ENCODE peak calls at places on chromosomes 2 and 18, in ten cellular contexts. T is heart right ventricle, V is Peyer's patch, R is astrocyte, U is hepatocyte, K is HCT116, N is MM.1S, O is cardiac muscle cell, S is esophagus squamous epithelium, W is neural progenitor cell. M is an unnamed sample. For H3K4me1, the result is how much of the 10 kb centered on the place peaks cover.

GRCh38 chr2:55923091-55923977 is at the start of gene EFEMP1:
- DNase-seq in O (peak), T (peak), U (peak), R (peak), V (peak), S (no peak), K (no peak), W (peak), N (peak), M (peak)

GRCh38 chr2:2705871-2706270 is 374.8 kb upstream of the MYT1L start:
- DNase-seq in W (no peak), R (no peak), T (no peak), U (no peak), K (no peak), S (no peak), V (no peak), O (no peak), N (no peak), M (no peak)

GRCh38 chr18:58632557-58632956 is 3.7 kb upstream of the ALPK2 start:
- DNase-seq in T (peak), O (no peak), U (no peak), W (no peak), V (no peak), R (no peak), S (no peak), N (no peak), K (no peak), M (no peak)

GRCh38 chr18:21741511-21742322 is 1.1 kb downstream of the MIB1 start:
- DNase-seq in T (peak), S (no peak), O (no peak), U (peak), N (peak), W (no peak), R (no peak), K (no peak), V (peak), M (no peak)

GRCh38 chr18:59898609-59899297 is 1.0 kb upstream of the PMAIP1 start:
- DNase-seq in W (no peak), V (no peak), S (no peak), K (no peak), T (no peak), R (peak), N (no peak), U (no peak), O (no peak), M (no peak)

GRCh38 chr2:144320491-144320890 is 199.4 kb downstream of the ZEB2 start:
- DNase-seq in U (no peak), K (no peak), S (no peak), N (no peak), V (no peak), T (no peak), O (peak), R (peak), W (no peak), M (no peak)

GRCh38 chr2:220509921-220510320 is 882.5 kb downstream of the SLC4A3 start:
- DNase-seq in W (no peak), K (no peak), T (no peak), R (no peak), N (no peak), U (no peak), O (no peak), V (no peak), S (no peak), M (no peak)

GRCh38 chr2:187478719-187479118 is 30.7 kb upstream of the CALCRL start:
- DNase-seq in O (no peak), V (no peak), R (no peak), U (no peak), K (no peak), S (no peak), W (no peak), T (no peak), N (no peak), M (no peak)

GRCh38 chr2:52220393-52220792 is 1188.5 kb upstream of the NRXN1 start:
- DNase-seq in S (no peak), R (no peak), U (peak), T (no peak), O (peak), N (no peak), W (no peak), V (no peak), K (no peak), M (peak)

GRCh38 chr2:170113168-170113567 is 64.8 kb upstream of the MYO3B start:
- DNase-seq in V (no peak), U (no peak), K (no peak), T (no peak), R (no peak), O (no peak), S (no peak), W (no peak), N (no peak), M (no peak)

GRCh38 chr2:153940511-153940910 is 68.8 kb downstream of the GALNT13 start:
- DNase-seq in N (no peak), S (no peak), O (peak), K (no peak), R (peak), T (no peak), V (no peak), U (peak), W (no peak), M (no peak)

GRCh38 chr2:176284451-176285049 is 15.3 kb downstream of the MTX2 start:
- DNase-seq in N (no peak), U (no peak), R (peak), W (no peak), S (no peak), V (no peak), K (no peak), O (no peak), T (no peak), M (no peak)

GRCh38 chr2:39548971-39549370 is 111.9 kb upstream of the MAP4K3 start:
- DNase-seq in K (no peak), R (no peak), N (no peak), S (no peak), T (no peak), U (no peak), O (no peak), W (no peak), V (no peak), M (no peak)

GRCh38 chr2:10323535-10323934 is 20.8 kb downstream of the HPCAL1 start:
- DNase-seq in S (no peak), N (no peak), R (no peak), T (no peak), W (no peak), V (no peak), O (no peak), K (no peak), U (no peak), M (no peak)

GRCh38 chr18:48814490-48815181 is 136.1 kb downstream of the SMAD7 start:
- DNase-seq in W (no peak), K (no peak), S (no peak), R (no peak), T (no peak), V (peak), O (no peak), N (no peak), U (no peak), M (no peak)

GRCh38 chr2:43060435-43061016 is 165.9 kb downstream of the ZFP36L2 start:
- DNase-seq in N (no peak), T (no peak), O (no peak), V (peak), R (no peak), S (no peak), K (no peak), W (no peak), U (no peak), M (no peak)

GRCh38 chr18:36162981-36163380 is 24.3 kb upstream of the MOCOS start:
- DNase-seq in V (no peak), W (no peak), N (no peak), R (peak), T (no peak), K (no peak), S (no peak), U (no peak), O (no peak), M (no peak)

GRCh38 chr18:63002803-63003445 is 287.6 kb downstream of the PHLPP1 start:
- DNase-seq in K (no peak), U (no peak), R (no peak), O (no peak), N (no peak), W (no peak), T (no peak), S (no peak), V (no peak), M (no peak)

GRCh38 chr2:119011910-119012209 is 69.9 kb downstream of the MARCO start:
- DNase-seq in N (no peak), R (no peak), W (no peak), K (no peak), U (no peak), O (no peak), V (no peak), T (no peak), S (no peak), M (no peak)

GRCh38 chr2:96336873-96337272 is 1.3 kb downstream of the NCAPH start:
- DNase-seq in S (no peak), R (no peak), T (no peak), V (no peak), N (no peak), K (no peak), W (no peak), U (no peak), O (no peak), M (no peak)

GRCh38 chr2:195573314-195573713 is 83.7 kb upstream of the SLC39A10 start:
- DNase-seq in T (no peak), S (no peak), N (no peak), W (no peak), V (no peak), O (no peak), R (no peak), U (no peak), K (no peak), M (no peak)

GRCh38 chr2:172179045-172179742 is 76.5 kb upstream of the DLX2 start:
- DNase-seq in S (no peak), O (no peak), V (no peak), W (no peak), K (no peak), U (no peak), R (peak), T (no peak), N (no peak), M (no peak)

GRCh38 chr18:30359521-30359920 is 683.0 kb downstream of the DSC3 start:
- DNase-seq in W (no peak), R (no peak), V (no peak), O (no peak), U (no peak), N (no peak), S (no peak), K (no peak), T (no peak), M (no peak)

GRCh38 chr18:79615091-79615490 is 64.5 kb upstream of the CTDP1 start:
- DNase-seq in K (no peak), W (no peak), N (no peak), U (no peak), O (no peak), S (no peak), T (no peak), R (no peak), V (peak), M (no peak)

GRCh38 chr2:197909377-197909776 is 105.0 kb downstream of the PLCL1 start:
- DNase-seq in T (no peak), O (peak), S (no peak), N (no peak), R (peak), K (peak), W (no peak), U (no peak), V (no peak), M (no peak)

GRCh38 chr18:77086034-77086433 is 46.5 kb downstream of the MBP start:
- DNase-seq in K (no peak), S (no peak), U (no peak), O (peak), R (peak), N (no peak), V (no peak), W (no peak), T (no peak), M (no peak)

GRCh38 chr18:67717800-67718199 is 201.3 kb upstream of the DSEL start:
- DNase-seq in S (no peak), K (no peak), W (no peak), N (no peak), U (no peak), V (no peak), T (no peak), R (no peak), O (no peak), M (no peak)

GRCh38 chr2:26692814-26693286 is 328 bp downstream of the KCNK3 start:
- DNase-seq in U (no peak), R (peak), K (no peak), V (no peak), S (no peak), W (no peak), T (no peak), N (no peak), O (peak), M (no peak)

GRCh38 chr2:8304821-8305766 is 376.8 kb upstream of the ID2 start:
- DNase-seq in W (no peak), K (no peak), N (no peak), R (no peak), T (no peak), V (no peak), U (no peak), S (no peak), O (no peak), M (no peak)

GRCh38 chr2:207253946-207254345 is 88.2 kb upstream of the KLF7 start:
- DNase-seq in T (no peak), W (no peak), U (peak), V (no peak), O (peak), N (no peak), S (no peak), R (peak), K (no peak), M (no peak)

GRCh38 chr2:182717451-182718215 is 1.6 kb downstream of the DNAJC10 start:
- DNase-seq in T (no peak), W (no peak), U (no peak), N (peak), S (no peak), R (no peak), K (no peak), O (no peak), V (no peak), M (no peak)

GRCh38 chr2:241844066-241844728 is 14.5 kb downstream of the PDCD1 start:
- DNase-seq in N (peak), K (peak), T (peak), R (peak), V (peak), U (peak), W (peak), O (peak), S (no peak), M (no peak)

GRCh38 chr2:206584323-206585116 is 57.8 kb upstream of the FAM237A start:
- DNase-seq in U (peak), R (no peak), T (no peak), O (no peak), V (no peak), W (no peak), N (no peak), K (no peak), S (no peak), M (no peak)

GRCh38 chr2:16509042-16509441 is 156.6 kb downstream of the CYRIA start:
- DNase-seq in K (no peak), W (no peak), V (no peak), N (no peak), O (no peak), T (no peak), R (no peak), U (no peak), S (no peak), M (no peak)

GRCh38 chr2:16506366-16506765 is 159.3 kb downstream of the CYRIA start:
- DNase-seq in V (no peak), T (peak), W (no peak), S (no peak), U (peak), K (no peak), N (no peak), O (no peak), R (no peak), M (no peak)

GRCh38 chr2:16507655-16508054 is 158.0 kb downstream of the CYRIA start:
- DNase-seq in S (no peak), V (no peak), T (no peak), W (peak), U (peak), K (no peak), O (no peak), N (no peak), R (no peak), M (no peak)

GRCh38 chr2:16511041-16511440 is 154.6 kb downstream of the CYRIA start:
- DNase-seq in V (no peak), O (no peak), R (no peak), S (no peak), N (no peak), T (no peak), K (no peak), W (no peak), U (no peak), M (no peak)

GRCh38 chr2:16508061-16508851 is 157.4 kb downstream of the CYRIA start:
- DNase-seq in V (peak), O (peak), S (no peak), U (peak), W (peak), T (peak), R (no peak), N (peak), K (no peak), M (peak)
- TF ChIP-seq CTCF in V (no peak), O (peak), S (peak), U (peak), W (peak), T (peak), R (peak), N (peak), K (peak), M (no peak)

DNA sequence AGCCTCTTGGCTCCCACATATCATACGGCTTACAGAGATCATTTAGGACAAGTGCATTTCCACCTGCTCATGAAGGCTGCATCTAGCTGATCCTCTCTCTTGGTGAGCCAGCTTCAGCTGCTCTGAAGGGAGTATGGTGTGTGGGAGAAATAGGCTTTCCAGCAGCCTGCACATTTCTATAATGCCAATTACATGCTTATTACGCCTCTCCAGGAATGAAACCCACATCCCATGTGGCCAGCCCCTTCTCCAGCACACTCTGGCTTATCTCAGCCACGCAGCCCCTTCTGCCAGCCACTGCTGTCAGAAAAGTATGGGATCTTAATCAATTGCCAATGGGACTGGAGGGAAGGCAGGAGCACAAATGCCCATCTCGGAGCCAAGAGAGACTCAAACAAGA is 117.5 kb downstream of the GALNT14 start:
- DNase-seq in K (no peak), T (no peak), S (no peak), V (no peak), R (no peak), O (no peak), N (no peak), W (no peak), U (no peak), M (no peak)
- H3K4me1 ChIP-seq in K (under half), T (under half), S (under half), V (under half), R (under half), O (under half), N (under half), W (under half), U (under half), M (under half)

GRCh38 chr18:24862225-24862893 is 401.9 kb downstream of the HRH4 start:
- DNase-seq in V (no peak), N (no peak), T (peak), R (no peak), K (no peak), U (no peak), W (peak), S (no peak), O (no peak), M (no peak)
- H3K4me3 ChIP-seq in V (no peak), N (no peak), T (no peak), R (no peak), K (no peak), U (no peak), W (peak), S (no peak), O (no peak), M (no peak)

DNA sequence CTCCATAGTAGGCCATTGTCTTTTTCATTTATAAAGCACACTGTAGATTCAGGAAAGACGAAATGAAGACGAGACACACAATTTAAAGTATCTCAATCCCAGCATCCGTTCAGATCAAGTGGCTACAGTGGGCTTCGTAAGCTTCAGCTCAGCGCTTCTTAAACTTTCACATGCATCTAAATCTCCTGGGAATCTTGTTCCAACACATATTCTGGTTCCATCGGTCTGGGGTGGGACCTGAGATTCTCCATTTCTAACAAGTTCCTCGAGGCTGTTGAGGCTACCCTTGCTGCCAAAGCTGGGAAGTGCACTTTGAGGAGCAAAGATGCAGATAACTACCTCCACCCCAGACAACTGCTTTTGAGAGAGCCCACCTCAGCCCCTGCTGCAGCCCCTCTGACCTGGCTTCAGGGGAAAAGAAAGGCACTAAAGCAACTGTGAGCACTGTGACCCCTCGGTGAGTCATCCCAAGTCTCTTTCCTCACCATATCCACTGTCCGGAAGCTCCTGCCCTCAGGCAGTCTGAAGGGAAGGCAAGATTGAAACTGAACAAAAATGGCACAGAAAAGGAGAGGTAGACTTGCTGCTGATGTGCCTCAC is 201.1 kb upstream of the FBXO11 start:
- DNase-seq in W (no peak), R (peak), U (peak), S (no peak), O (peak), T (no peak), N (no peak), V (no peak), K (peak), M (no peak)
- TF ChIP-seq CTCF in W (no peak), R (no peak), U (no peak), S (peak), O (no peak), T (no peak), N (no peak), V (no peak), K (no peak), M (no peak)

GRCh38 chr2:37281916-37282315 is 42.7 kb downstream of the PRKD3 start:
- DNase-seq in O (no peak), S (no peak), N (no peak), U (no peak), V (no peak), R (no peak), W (no peak), K (no peak), T (no peak), M (no peak)

GRCh38 chr2:37282746-37283145 is 41.9 kb downstream of the PRKD3 start:
- DNase-seq in S (no peak), N (no peak), U (no peak), R (peak), T (no peak), O (peak), K (no peak), V (no peak), W (no peak), M (no peak)

GRCh38 chr2:37287966-37288365 is 36.7 kb downstream of the PRKD3 start:
- DNase-seq in K (no peak), V (no peak), U (peak), W (peak), T (no peak), O (no peak), R (no peak), N (no peak), S (no peak), M (no peak)

GRCh38 chr2:37283207-37283606 is 41.4 kb downstream of the PRKD3 start:
- DNase-seq in K (no peak), T (no peak), R (peak), O (peak), W (no peak), V (no peak), U (no peak), N (no peak), S (no peak), M (no peak)

GRCh38 chr2:37284386-37284785 is 40.2 kb downstream of the PRKD3 start:
- DNase-seq in R (no peak), W (no peak), O (peak), V (no peak), K (no peak), S (no peak), U (no peak), N (no peak), T (no peak), M (no peak)
- H3K4me1 ChIP-seq in R (under half), W (under half), O (under half), V (under half), K (under half), S (under half), U (under half), N (under half), T (under half), M (under half)

GRCh38 chr2:67400560-67401464 is 3.7 kb downstream of the ETAA1 start:
- DNase-seq in V (no peak), K (no peak), O (no peak), N (no peak), R (peak), S (no peak), W (no peak), T (no peak), U (no peak), M (no peak)
- H3K4me3 ChIP-seq in V (no peak), K (no peak), O (no peak), N (no peak), R (peak), S (no peak), W (no peak), T (no peak), U (no peak), M (no peak)

GRCh38 chr2:46276652-46277051 is 20.6 kb upstream of the EPAS1 start:
- DNase-seq in T (no peak), V (no peak), O (peak), U (no peak), W (no peak), K (no peak), N (no peak), S (no peak), R (peak), M (no peak)
- TF ChIP-seq CTCF in T (peak), V (no peak), O (peak), U (peak), W (peak), K (peak), N (peak), S (peak), R (peak), M (no peak)

DNA sequence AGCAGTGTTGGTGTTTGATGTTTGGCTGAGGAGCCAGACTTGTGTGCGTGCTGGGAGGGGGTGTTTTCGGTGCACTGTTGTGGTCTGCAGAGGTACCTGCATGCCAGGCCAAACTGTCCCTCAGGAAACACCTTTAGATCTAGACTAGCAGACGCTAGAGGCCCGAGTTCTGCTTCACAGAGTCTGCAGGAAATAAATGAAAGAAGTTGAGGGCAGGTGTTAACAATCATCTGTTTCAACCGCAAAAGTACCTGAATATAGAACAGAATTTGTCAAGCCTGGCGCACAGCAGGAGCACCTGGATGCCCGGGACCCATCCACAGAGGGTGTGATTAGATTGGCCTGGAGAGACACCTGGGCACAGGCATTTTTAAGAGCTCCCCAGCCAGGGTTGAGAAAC is 40.5 kb upstream of the REL start:
- DNase-seq in O (no peak), R (no peak), K (no peak), W (no peak), N (peak), V (no peak), T (no peak), U (no peak), S (no peak), M (no peak)
- H3K4me1 ChIP-seq in O (under half), R (under half), K (under half), W (under half), N (half or more), V (under half), T (under half), U (under half), S (under half), M (under half)

M was measured in lung.